ENCODE peak calls at places on chromosome 3, in ten cellular contexts. One of them, this sample, is unnamed.

GRCh38 chr3:177348974-177349373 is 151.7 kb upstream of the TBL1XR1 start:
- DNase-seq in stomach: no peak
- DNase-seq in activated CD4-positive, alpha-beta T cell treated with anti-CD3 and anti-CD28 coated beads for 36 hours: no peak
- DNase-seq in LoVo: no peak
- DNase-seq in AG04450: no peak
- DNase-seq in fibroblast of mammary gland: no peak
- DNase-seq in omental fat pad: no peak
- DNase-seq in lung: no peak
- DNase-seq in GM04503: no peak
- DNase-seq in mucosa of gallbladder: no peak
- DNase-seq in this sample: no peak

GRCh38 chr3:61724801-61725200 is 163.4 kb downstream of the PTPRG start:
- DNase-seq in stomach: no peak
- DNase-seq in activated CD4-positive, alpha-beta T cell treated with anti-CD3 and anti-CD28 coated beads for 36 hours: no peak
- DNase-seq in LoVo: no peak
- DNase-seq in AG04450: no peak
- DNase-seq in fibroblast of mammary gland: no peak
- DNase-seq in omental fat pad: no peak
- DNase-seq in lung: no peak
- DNase-seq in GM04503: no peak
- DNase-seq in mucosa of gallbladder: no peak
- DNase-seq in this sample: no peak

GRCh38 chr3:196115678-196116083 is 33.8 kb upstream of the TFRC start:
- DNase-seq in stomach: no peak
- DNase-seq in activated CD4-positive, alpha-beta T cell treated with anti-CD3 and anti-CD28 coated beads for 36 hours: no peak
- DNase-seq in LoVo: no peak
- DNase-seq in AG04450: no peak
- DNase-seq in fibroblast of mammary gland: no peak
- DNase-seq in omental fat pad: no peak
- DNase-seq in lung: no peak
- DNase-seq in GM04503: no peak
- DNase-seq in mucosa of gallbladder: no peak
- DNase-seq in this sample: no peak

GRCh38 chr3:69761896-69762789 is 22.9 kb downstream of the MITF start:
- DNase-seq in stomach: no peak
- DNase-seq in activated CD4-positive, alpha-beta T cell treated with anti-CD3 and anti-CD28 coated beads for 36 hours: no peak
- DNase-seq in LoVo: no peak
- DNase-seq in AG04450: peak
- DNase-seq in fibroblast of mammary gland: peak
- DNase-seq in omental fat pad: no peak
- DNase-seq in lung: no peak
- DNase-seq in GM04503: peak
- DNase-seq in mucosa of gallbladder: no peak
- DNase-seq in this sample: peak

GRCh38 chr3:157667493-157667892 is 164.3 kb upstream of the VEPH1 start:
- DNase-seq in stomach: no peak
- DNase-seq in activated CD4-positive, alpha-beta T cell treated with anti-CD3 and anti-CD28 coated beads for 36 hours: no peak
- DNase-seq in LoVo: no peak
- DNase-seq in AG04450: no peak
- DNase-seq in fibroblast of mammary gland: no peak
- DNase-seq in omental fat pad: no peak
- DNase-seq in lung: no peak
- DNase-seq in GM04503: no peak
- DNase-seq in mucosa of gallbladder: no peak
- DNase-seq in this sample: no peak

GRCh38 chr3:71930056-71930991 is 145.4 kb upstream of the PROK2 start:
- DNase-seq in stomach: no peak
- DNase-seq in activated CD4-positive, alpha-beta T cell treated with anti-CD3 and anti-CD28 coated beads for 36 hours: peak
- DNase-seq in LoVo: no peak
- DNase-seq in AG04450: no peak
- DNase-seq in fibroblast of mammary gland: peak
- DNase-seq in omental fat pad: peak
- DNase-seq in lung: no peak
- DNase-seq in GM04503: peak
- DNase-seq in mucosa of gallbladder: peak
- DNase-seq in this sample: no peak

GRCh38 chr3:104584702-104585101 is 782.0 kb upstream of the ALCAM start:
- DNase-seq in stomach: no peak
- DNase-seq in activated CD4-positive, alpha-beta T cell treated with anti-CD3 and anti-CD28 coated beads for 36 hours: no peak
- DNase-seq in LoVo: no peak
- DNase-seq in AG04450: no peak
- DNase-seq in fibroblast of mammary gland: no peak
- DNase-seq in omental fat pad: no peak
- DNase-seq in lung: no peak
- DNase-seq in GM04503: no peak
- DNase-seq in mucosa of gallbladder: no peak
- DNase-seq in this sample: no peak

GRCh38 chr3:132629928-132630327 is 29.7 kb downstream of the ACAD11 start:
- DNase-seq in stomach: no peak
- DNase-seq in activated CD4-positive, alpha-beta T cell treated with anti-CD3 and anti-CD28 coated beads for 36 hours: no peak
- DNase-seq in LoVo: no peak
- DNase-seq in AG04450: peak
- DNase-seq in fibroblast of mammary gland: peak
- DNase-seq in omental fat pad: no peak
- DNase-seq in lung: no peak
- DNase-seq in GM04503: peak
- DNase-seq in mucosa of gallbladder: no peak
- DNase-seq in this sample: no peak

GRCh38 chr3:15512173-15512572 is 9.3 kb downstream of the COLQ start:
- DNase-seq in stomach: peak
- DNase-seq in activated CD4-positive, alpha-beta T cell treated with anti-CD3 and anti-CD28 coated beads for 36 hours: no peak
- DNase-seq in LoVo: no peak
- DNase-seq in AG04450: peak
- DNase-seq in fibroblast of mammary gland: no peak
- DNase-seq in omental fat pad: no peak
- DNase-seq in lung: peak
- DNase-seq in GM04503: no peak
- DNase-seq in mucosa of gallbladder: peak
- DNase-seq in this sample: no peak

GRCh38 chr3:25367025-25367424 is 61.0 kb upstream of the RARB start:
- DNase-seq in stomach: no peak
- DNase-seq in activated CD4-positive, alpha-beta T cell treated with anti-CD3 and anti-CD28 coated beads for 36 hours: no peak
- DNase-seq in LoVo: no peak
- DNase-seq in AG04450: no peak
- DNase-seq in fibroblast of mammary gland: no peak
- DNase-seq in omental fat pad: no peak
- DNase-seq in lung: no peak
- DNase-seq in GM04503: no peak
- DNase-seq in mucosa of gallbladder: no peak
- DNase-seq in this sample: no peak

GRCh38 chr3:29693863-29694262 is 413.0 kb downstream of the RBMS3 start:
- DNase-seq in stomach: no peak
- DNase-seq in activated CD4-positive, alpha-beta T cell treated with anti-CD3 and anti-CD28 coated beads for 36 hours: no peak
- DNase-seq in LoVo: peak
- DNase-seq in AG04450: peak
- DNase-seq in fibroblast of mammary gland: peak
- DNase-seq in omental fat pad: no peak
- DNase-seq in lung: peak
- DNase-seq in GM04503: peak
- DNase-seq in mucosa of gallbladder: no peak
- DNase-seq in this sample: peak

GRCh38 chr3:27659279-27660021 is 62.7 kb downstream of the EOMES start:
- DNase-seq in stomach: peak
- DNase-seq in activated CD4-positive, alpha-beta T cell treated with anti-CD3 and anti-CD28 coated beads for 36 hours: peak
- DNase-seq in LoVo: peak
- DNase-seq in AG04450: no peak
- DNase-seq in fibroblast of mammary gland: peak
- DNase-seq in omental fat pad: no peak
- DNase-seq in lung: peak
- DNase-seq in GM04503: no peak
- DNase-seq in mucosa of gallbladder: peak
- DNase-seq in this sample: no peak

GRCh38 chr3:129016725-129017530 is 15.8 kb downstream of the EFCC1 start:
- DNase-seq in stomach: no peak
- DNase-seq in activated CD4-positive, alpha-beta T cell treated with anti-CD3 and anti-CD28 coated beads for 36 hours: peak
- DNase-seq in LoVo: no peak
- DNase-seq in AG04450: no peak
- DNase-seq in fibroblast of mammary gland: no peak
- DNase-seq in omental fat pad: no peak
- DNase-seq in lung: no peak
- DNase-seq in GM04503: no peak
- DNase-seq in mucosa of gallbladder: no peak
- DNase-seq in this sample: no peak

GRCh38 chr3:44208568-44208967 is 33.1 kb upstream of the TOPAZ1 start:
- DNase-seq in stomach: no peak
- DNase-seq in activated CD4-positive, alpha-beta T cell treated with anti-CD3 and anti-CD28 coated beads for 36 hours: no peak
- DNase-seq in LoVo: no peak
- DNase-seq in AG04450: no peak
- DNase-seq in fibroblast of mammary gland: peak
- DNase-seq in omental fat pad: no peak
- DNase-seq in lung: no peak
- DNase-seq in GM04503: no peak
- DNase-seq in mucosa of gallbladder: no peak
- DNase-seq in this sample: no peak

GRCh38 chr3:141083831-141084624 is 32.9 kb downstream of the SPSB4 start:
- DNase-seq in stomach: no peak
- DNase-seq in activated CD4-positive, alpha-beta T cell treated with anti-CD3 and anti-CD28 coated beads for 36 hours: no peak
- DNase-seq in LoVo: no peak
- DNase-seq in AG04450: no peak
- DNase-seq in fibroblast of mammary gland: no peak
- DNase-seq in omental fat pad: no peak
- DNase-seq in lung: no peak
- DNase-seq in GM04503: no peak
- DNase-seq in mucosa of gallbladder: no peak
- DNase-seq in this sample: no peak

GRCh38 chr3:14148041-14148985 is 23.5 kb downstream of the TMEM43 start:
- DNase-seq in stomach: no peak
- DNase-seq in activated CD4-positive, alpha-beta T cell treated with anti-CD3 and anti-CD28 coated beads for 36 hours: no peak
- DNase-seq in LoVo: no peak
- DNase-seq in AG04450: no peak
- DNase-seq in fibroblast of mammary gland: no peak
- DNase-seq in omental fat pad: no peak
- DNase-seq in lung: no peak
- DNase-seq in GM04503: no peak
- DNase-seq in mucosa of gallbladder: no peak
- DNase-seq in this sample: no peak

GRCh38 chr3:141414141-141414689 is 45.9 kb downstream of the ZBTB38 start:
- DNase-seq in stomach: no peak
- DNase-seq in activated CD4-positive, alpha-beta T cell treated with anti-CD3 and anti-CD28 coated beads for 36 hours: peak
- DNase-seq in LoVo: no peak
- DNase-seq in AG04450: no peak
- DNase-seq in fibroblast of mammary gland: peak
- DNase-seq in omental fat pad: no peak
- DNase-seq in lung: no peak
- DNase-seq in GM04503: peak
- DNase-seq in mucosa of gallbladder: no peak
- DNase-seq in this sample: peak

GRCh38 chr3:115800489-115801080 is 177.3 kb downstream of the GAP43 start:
- DNase-seq in stomach: no peak
- DNase-seq in activated CD4-positive, alpha-beta T cell treated with anti-CD3 and anti-CD28 coated beads for 36 hours: no peak
- DNase-seq in LoVo: no peak
- DNase-seq in AG04450: no peak
- DNase-seq in fibroblast of mammary gland: peak
- DNase-seq in omental fat pad: no peak
- DNase-seq in lung: no peak
- DNase-seq in GM04503: no peak
- DNase-seq in mucosa of gallbladder: no peak
- DNase-seq in this sample: no peak

GRCh38 chr3:53175613-53176537 is 14.9 kb downstream of the PRKCD start:
- DNase-seq in stomach: no peak
- DNase-seq in activated CD4-positive, alpha-beta T cell treated with anti-CD3 and anti-CD28 coated beads for 36 hours: no peak
- DNase-seq in LoVo: no peak
- DNase-seq in AG04450: no peak
- DNase-seq in fibroblast of mammary gland: peak
- DNase-seq in omental fat pad: no peak
- DNase-seq in lung: no peak
- DNase-seq in GM04503: no peak
- DNase-seq in mucosa of gallbladder: no peak
- DNase-seq in this sample: no peak

GRCh38 chr3:157122116-157122515 is 37.8 kb downstream of the CCNL1 start:
- DNase-seq in stomach: no peak
- DNase-seq in activated CD4-positive, alpha-beta T cell treated with anti-CD3 and anti-CD28 coated beads for 36 hours: no peak
- DNase-seq in LoVo: peak
- DNase-seq in AG04450: peak
- DNase-seq in fibroblast of mammary gland: peak
- DNase-seq in omental fat pad: no peak
- DNase-seq in lung: no peak
- DNase-seq in GM04503: no peak
- DNase-seq in mucosa of gallbladder: no peak
- DNase-seq in this sample: peak

GRCh38 chr3:161770532-161771386 is 274.2 kb downstream of the OTOL1 start:
- DNase-seq in stomach: no peak
- DNase-seq in activated CD4-positive, alpha-beta T cell treated with anti-CD3 and anti-CD28 coated beads for 36 hours: no peak
- DNase-seq in LoVo: no peak
- DNase-seq in AG04450: no peak
- DNase-seq in fibroblast of mammary gland: peak
- DNase-seq in omental fat pad: no peak
- DNase-seq in lung: no peak
- DNase-seq in GM04503: no peak
- DNase-seq in mucosa of gallbladder: no peak
- DNase-seq in this sample: no peak

GRCh38 chr3:104952587-104952986 is 414.1 kb upstream of the ALCAM start:
- DNase-seq in stomach: peak
- DNase-seq in activated CD4-positive, alpha-beta T cell treated with anti-CD3 and anti-CD28 coated beads for 36 hours: no peak
- DNase-seq in LoVo: peak
- DNase-seq in AG04450: peak
- DNase-seq in fibroblast of mammary gland: peak
- DNase-seq in omental fat pad: no peak
- DNase-seq in lung: peak
- DNase-seq in GM04503: peak
- DNase-seq in mucosa of gallbladder: peak
- DNase-seq in this sample: peak

GRCh38 chr3:9185701-9186100 is 63.7 kb downstream of the SRGAP3 start:
- DNase-seq in stomach: no peak
- DNase-seq in activated CD4-positive, alpha-beta T cell treated with anti-CD3 and anti-CD28 coated beads for 36 hours: no peak
- DNase-seq in LoVo: no peak
- DNase-seq in AG04450: no peak
- DNase-seq in fibroblast of mammary gland: no peak
- DNase-seq in omental fat pad: no peak
- DNase-seq in lung: no peak
- DNase-seq in GM04503: no peak
- DNase-seq in mucosa of gallbladder: no peak
- DNase-seq in this sample: no peak

GRCh38 chr3:32945136-32945535 is 6.3 kb upstream of the CCR4 start:
- DNase-seq in stomach: no peak
- DNase-seq in activated CD4-positive, alpha-beta T cell treated with anti-CD3 and anti-CD28 coated beads for 36 hours: no peak
- DNase-seq in LoVo: no peak
- DNase-seq in AG04450: no peak
- DNase-seq in fibroblast of mammary gland: peak
- DNase-seq in omental fat pad: no peak
- DNase-seq in lung: no peak
- DNase-seq in GM04503: no peak
- DNase-seq in mucosa of gallbladder: no peak
- DNase-seq in this sample: no peak